ENCODE peak calls at places on chromosome 2, in four cellular contexts. S, Q, I and O are unnamed samples.

GRCh38 chr2:70121627-70122372 is 34.5 kb downstream of the PCBP1 start:
- DNase-seq in S (no peak), I (no peak), Q (no peak), O (no peak)

GRCh38 chr2:172181840-172182239 is 79.1 kb upstream of the DLX2 start:
- DNase-seq in I (no peak), Q (peak; percentile 64), S (no peak), O (no peak)

GRCh38 chr2:219078126-219078525 is 17.4 kb upstream of the IHH start:
- DNase-seq in I (no peak), S (no peak), Q (no peak), O (no peak)

GRCh38 chr2:24304098-24304497 is 56.2 kb downstream of the ITSN2 start:
- DNase-seq in I (no peak), S (peak; percentile 95), Q (no peak), O (no peak)

GRCh38 chr2:21890041-21890440 is 766.3 kb downstream of the TDRD15 start:
- DNase-seq in S (no peak), Q (no peak), I (no peak), O (no peak)

GRCh38 chr2:54148391-54148790 is 33.0 kb downstream of the ACYP2 start:
- DNase-seq in Q (no peak), I (no peak), S (no peak), O (no peak)

GRCh38 chr2:216066255-216066654 is 15.4 kb downstream of the PECR start:
- DNase-seq in Q (no peak), I (no peak), S (no peak), O (no peak)

GRCh38 chr2:209425082-209426071 is 1.5 kb downstream of the MAP2 start:
- DNase-seq in Q (no peak), S (peak; percentile 58), I (no peak), O (no peak)

GRCh38 chr2:62340981-62341624 is 145.2 kb downstream of the B3GNT2 start:
- DNase-seq in I (no peak), S (no peak), Q (no peak), O (no peak)

GRCh38 chr2:216372761-216373291 is 543 bp upstream of the MARCHF4 start:
- DNase-seq in Q (no peak), I (no peak), S (no peak), O (no peak)

GRCh38 chr2:223594259-223594658 is 7.9 kb downstream of the SCG2 start:
- DNase-seq in S (no peak), Q (no peak), I (no peak), O (no peak)

GRCh38 chr2:57204364-57204763 is 842.2 kb upstream of the VRK2 start:
- DNase-seq in I (no peak), S (no peak), Q (no peak), O (no peak)

GRCh38 chr2:66576381-66577330 is 141.7 kb downstream of the MEIS1 start:
- DNase-seq in Q (no peak), S (peak; percentile 74), I (no peak), O (no peak)

GRCh38 chr2:142435847-142436246 is 305.0 kb upstream of the LRP1B start:
- DNase-seq in I (no peak), Q (no peak), S (no peak), O (no peak)

GRCh38 chr2:124320072-124320471 is 295.0 kb downstream of the CNTNAP5 start:
- DNase-seq in I (no peak), Q (no peak), S (no peak), O (no peak)

GRCh38 chr2:73516033-73516432 is 126.2 kb downstream of the NAT8 start:
- DNase-seq in Q (no peak), S (no peak), I (no peak), O (no peak)

GRCh38 chr2:120984046-120984445 is 248.4 kb downstream of the GLI2 start:
- DNase-seq in I (no peak), S (no peak), Q (no peak), O (no peak)

GRCh38 chr2:235092433-235092832 is 140.6 kb downstream of the SH3BP4 start:
- DNase-seq in I (no peak), S (no peak), Q (no peak), O (no peak)

GRCh38 chr2:178008636-178009289 is 63.8 kb downstream of the PDE11A start:
- DNase-seq in Q (no peak), S (peak; percentile 48), I (no peak), O (no peak)

GRCh38 chr2:217632036-217632435 is 370.8 kb downstream of the TNS1 start:
- DNase-seq in Q (no peak), S (no peak), I (no peak), O (no peak)

GRCh38 chr2:47479863-47480262 is 76.9 kb downstream of the MSH2 start:
- DNase-seq in I (no peak), S (no peak), Q (no peak), O (no peak)

GRCh38 chr2:73896362-73897239 is 3.8 kb downstream of the ACTG2 start:
- DNase-seq in Q (no peak), I (no peak), S (no peak), O (no peak)

GRCh38 chr2:156004460-156004859 is 328.1 kb downstream of the NR4A2 start:
- DNase-seq in Q (no peak), S (no peak), I (no peak), O (no peak)

GRCh38 chr2:62222674-62223073 is 26.8 kb downstream of the B3GNT2 start:
- DNase-seq in S (no peak), Q (no peak), I (no peak), O (no peak)

GRCh38 chr2:207599641-207600040 is 25.6 kb downstream of the METTL21A start:
- DNase-seq in S (no peak), I (no peak), Q (no peak), O (no peak)

GRCh38 chr2:62208758-62209114 is 12.8 kb downstream of the B3GNT2 start:
- DNase-seq in I (no peak), Q (no peak), S (peak; percentile 16), O (no peak)

GRCh38 chr2:238895901-238896600 is 48.2 kb downstream of the TWIST2 start:
- DNase-seq in Q (peak; percentile 23), I (no peak), S (peak; percentile 26), O (no peak)
- H3K27ac ChIP-seq in Q (no peak overlapping the region), I (no peak overlapping the region), S (no peak overlapping the region), O (peak overlapping the region; percentile 75)

GRCh38 chr2:11786191-11786590 is 39.8 kb downstream of the LPIN1 start:
- DNase-seq in Q (no peak), I (no peak), S (no peak), O (no peak)

GRCh38 chr2:11784310-11784709 is 37.9 kb downstream of the LPIN1 start:
- DNase-seq in Q (no peak), S (no peak), I (no peak), O (no peak)

GRCh38 chr2:11785611-11785940 is 39.1 kb downstream of the LPIN1 start:
- DNase-seq in I (no peak), S (no peak), Q (no peak), O (no peak)

GRCh38 chr2:11786592-11786991 is 40.2 kb downstream of the LPIN1 start:
- DNase-seq in S (no peak), Q (no peak), I (no peak), O (no peak)

DNA sequence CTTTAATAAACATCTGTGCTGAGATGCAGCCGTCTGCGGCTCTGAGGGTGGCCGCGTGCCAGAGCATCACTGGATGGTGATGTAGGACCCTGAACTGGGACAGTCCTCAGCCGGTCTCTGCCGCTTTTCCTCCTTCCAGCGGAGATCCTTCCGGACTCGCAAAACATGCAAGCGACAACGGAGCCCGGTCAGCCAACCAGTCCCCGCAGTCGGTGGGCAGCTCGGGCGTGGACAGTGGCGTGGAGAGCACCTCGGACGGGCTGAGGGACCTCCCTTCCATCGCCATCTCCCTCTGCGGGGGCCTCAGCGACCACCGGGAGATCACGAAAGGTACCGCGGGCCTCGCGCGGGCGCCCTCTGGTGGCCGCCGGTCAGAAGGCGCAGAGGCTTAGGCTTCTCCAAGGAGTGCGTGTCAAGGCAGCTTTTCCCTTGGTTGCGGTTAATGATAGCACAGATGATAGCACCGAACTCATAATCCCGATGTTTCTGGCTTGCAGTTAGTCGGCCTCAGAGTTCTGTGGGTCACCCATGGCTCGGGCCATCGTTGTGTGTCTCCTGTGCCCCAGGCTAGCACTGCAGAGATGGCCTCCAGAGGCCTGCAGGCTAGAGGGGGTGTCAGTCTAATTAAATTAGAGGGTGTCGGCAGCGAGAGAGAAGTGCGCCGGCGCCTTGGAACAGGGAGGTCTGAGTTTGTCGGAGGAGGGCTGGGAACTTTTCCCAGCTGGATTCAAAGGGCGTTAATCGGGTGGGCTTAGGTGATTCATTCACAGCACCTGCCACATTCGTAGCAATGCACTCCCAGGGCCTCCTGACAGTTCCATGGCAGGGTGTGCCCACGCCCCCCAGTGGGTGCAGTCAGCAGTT is 38.5 kb downstream of the LPIN1 start:
- DNase-seq in S (peak; percentile 56), Q (peak; percentile 17), I (peak; percentile 20), O (no peak)
- H3K4me3 ChIP-seq in S (no peak overlapping the region), Q (peak overlapping the region; percentile 42), I (no peak overlapping the region), O (peak overlapping the region; percentile 38)

GRCh38 chr2:203376173-203376572 is 48.0 kb downstream of the ABI2 start:
- DNase-seq in I (no peak), S (no peak), Q (no peak), O (no peak)
- H3K27ac ChIP-seq in I (no peak overlapping the region), S (no peak overlapping the region), Q (no peak overlapping the region), O (no peak overlapping the region)

GRCh38 chr2:94874277-94874997 is 3.2 kb downstream of the TEKT4 start:
- DNase-seq in I (peak; percentile 34), Q (no peak), S (peak; percentile 69), O (no peak)
- H3K4me3 ChIP-seq in I (no peak overlapping the region), Q (no peak overlapping the region), S (no peak overlapping the region), O (no peak overlapping the region)

GRCh38 chr2:8436585-8436984 is 245.3 kb upstream of the ID2 start:
- DNase-seq in Q (no peak), I (no peak), S (no peak), O (no peak)
- H3K27ac ChIP-seq in Q (no peak overlapping the region), I (no peak overlapping the region), S (no peak overlapping the region), O (no peak overlapping the region)